ENCODE peak calls at places on chromosome 10, in four cellular contexts. One of them, this sample, is unnamed.

GRCh38 chr10:88194041-88194887 is 330.8 kb downstream of the PTEN start:
- DNase-seq in tibial nerve: no peak
- DNase-seq in lower lobe of right lung: no peak
- DNase-seq in transverse colon: no peak
- DNase-seq in this sample: no peak

GRCh38 chr10:124989526-124989925 is 47.6 kb downstream of the ZRANB1 start:
- DNase-seq in tibial nerve: no peak
- DNase-seq in lower lobe of right lung: no peak
- DNase-seq in transverse colon: no peak
- DNase-seq in this sample: no peak

GRCh38 chr10:102299873-102300272 is 54.5 kb downstream of the GBF1 start:
- DNase-seq in tibial nerve: no peak
- DNase-seq in lower lobe of right lung: no peak
- DNase-seq in transverse colon: no peak
- DNase-seq in this sample: no peak

GRCh38 chr10:133307776-133308430 is 769 bp downstream of the TUBGCP2 start:
- DNase-seq in tibial nerve: peak; percentile 46
- DNase-seq in lower lobe of right lung: peak; percentile 92
- DNase-seq in transverse colon: peak; percentile 91
- DNase-seq in this sample: no peak

GRCh38 chr10:35413985-35414861 is 77.9 kb downstream of the CCNY start:
- DNase-seq in tibial nerve: no peak
- DNase-seq in lower lobe of right lung: no peak
- DNase-seq in transverse colon: no peak
- DNase-seq in this sample: no peak

GRCh38 chr10:3397846-3398245 is 225.3 kb upstream of the PITRM1 start:
- DNase-seq in tibial nerve: no peak
- DNase-seq in lower lobe of right lung: no peak
- DNase-seq in transverse colon: no peak
- DNase-seq in this sample: no peak

GRCh38 chr10:127832456-127832855 is 60.3 kb downstream of the CLRN3 start:
- DNase-seq in tibial nerve: no peak
- DNase-seq in lower lobe of right lung: no peak
- DNase-seq in transverse colon: no peak
- DNase-seq in this sample: no peak

GRCh38 chr10:34080485-34081346 is 734.4 kb downstream of the PARD3 start:
- DNase-seq in tibial nerve: no peak
- DNase-seq in lower lobe of right lung: no peak
- DNase-seq in transverse colon: no peak
- DNase-seq in this sample: no peak

GRCh38 chr10:125064681-125065492 is 95.5 kb downstream of the CTBP2 start:
- DNase-seq in tibial nerve: no peak
- DNase-seq in lower lobe of right lung: no peak
- DNase-seq in transverse colon: no peak
- DNase-seq in this sample: no peak

GRCh38 chr10:63264852-63265617 is 131.9 kb downstream of the NRBF2 start:
- DNase-seq in tibial nerve: no peak
- DNase-seq in lower lobe of right lung: no peak
- DNase-seq in transverse colon: peak; percentile 49
- DNase-seq in this sample: no peak

GRCh38 chr10:64206409-64206808 is 685.2 kb downstream of the REEP3 start:
- DNase-seq in tibial nerve: no peak
- DNase-seq in lower lobe of right lung: no peak
- DNase-seq in transverse colon: no peak
- DNase-seq in this sample: no peak

GRCh38 chr10:110364531-110364937 is 59.8 kb upstream of the SMNDC1 start:
- DNase-seq in tibial nerve: no peak
- DNase-seq in lower lobe of right lung: no peak
- DNase-seq in transverse colon: no peak
- DNase-seq in this sample: no peak

GRCh38 chr10:97921581-97922377 is 72.1 kb downstream of the GOLGA7B start:
- DNase-seq in tibial nerve: no peak
- DNase-seq in lower lobe of right lung: no peak
- DNase-seq in transverse colon: no peak
- DNase-seq in this sample: no peak

GRCh38 chr10:10665750-10666149 is 351.9 kb upstream of the CELF2 start:
- DNase-seq in tibial nerve: no peak
- DNase-seq in lower lobe of right lung: no peak
- DNase-seq in transverse colon: no peak
- DNase-seq in this sample: no peak

GRCh38 chr10:122710576-122710975 is 10.9 kb upstream of the C10orf120 start:
- DNase-seq in tibial nerve: no peak
- DNase-seq in lower lobe of right lung: no peak
- DNase-seq in transverse colon: no peak
- DNase-seq in this sample: no peak

GRCh38 chr10:59817806-59818205 is 64.6 kb upstream of the MRLN start:
- DNase-seq in tibial nerve: no peak
- DNase-seq in lower lobe of right lung: no peak
- DNase-seq in transverse colon: no peak
- DNase-seq in this sample: peak; percentile 53

GRCh38 chr10:113128450-113129105 is 178.5 kb downstream of the TCF7L2 start:
- DNase-seq in tibial nerve: no peak
- DNase-seq in lower lobe of right lung: no peak
- DNase-seq in transverse colon: no peak
- DNase-seq in this sample: no peak

GRCh38 chr10:6035101-6035834 is 26.9 kb downstream of the IL2RA start:
- DNase-seq in tibial nerve: no peak
- DNase-seq in lower lobe of right lung: no peak
- DNase-seq in transverse colon: no peak
- DNase-seq in this sample: no peak

GRCh38 chr10:44393051-44393630 is 8.2 kb upstream of the CXCL12 start:
- DNase-seq in tibial nerve: no peak
- DNase-seq in lower lobe of right lung: no peak
- DNase-seq in transverse colon: peak; percentile 44
- DNase-seq in this sample: no peak

GRCh38 chr10:105742184-105742583 is 1101.1 kb downstream of the SORCS3 start:
- DNase-seq in tibial nerve: no peak
- DNase-seq in lower lobe of right lung: no peak
- DNase-seq in transverse colon: peak; percentile 14
- DNase-seq in this sample: no peak

GRCh38 chr10:27642023-27642589 is 103.5 kb downstream of the MKX start:
- DNase-seq in tibial nerve: no peak
- DNase-seq in lower lobe of right lung: no peak
- DNase-seq in transverse colon: no peak
- DNase-seq in this sample: no peak

GRCh38 chr10:51052152-51052551 is 22.1 kb upstream of the PRKG1 start:
- DNase-seq in tibial nerve: no peak
- DNase-seq in lower lobe of right lung: no peak
- DNase-seq in transverse colon: no peak
- DNase-seq in this sample: no peak

GRCh38 chr10:94123253-94123995 is 129.7 kb downstream of the PLCE1 start:
- DNase-seq in tibial nerve: no peak
- DNase-seq in lower lobe of right lung: no peak
- DNase-seq in transverse colon: no peak
- DNase-seq in this sample: no peak

GRCh38 chr10:88194961-88195367 is 331.5 kb downstream of the PTEN start:
- DNase-seq in tibial nerve: no peak
- DNase-seq in lower lobe of right lung: no peak
- DNase-seq in transverse colon: no peak
- DNase-seq in this sample: no peak

GRCh38 chr10:18594574-18595156 is 56.7 kb downstream of the NSUN6 start:
- DNase-seq in tibial nerve: no peak
- DNase-seq in lower lobe of right lung: no peak
- DNase-seq in transverse colon: peak; percentile 11
- DNase-seq in this sample: no peak
- TF ChIP-seq CTCF in tibial nerve: no peak
- TF ChIP-seq CTCF in lower lobe of right lung: peak; percentile 9
- TF ChIP-seq CTCF in transverse colon: no peak
- TF ChIP-seq CTCF in this sample: no peak

GRCh38 chr10:73494213-73494612 is 1.6 kb downstream of the PPP3CB start:
- DNase-seq in tibial nerve: no peak
- DNase-seq in lower lobe of right lung: no peak
- DNase-seq in transverse colon: no peak
- DNase-seq in this sample: no peak

GRCh38 chr10:73494877-73495225 is 973 bp downstream of the PPP3CB start:
- DNase-seq in tibial nerve: no peak
- DNase-seq in lower lobe of right lung: no peak
- DNase-seq in transverse colon: no peak
- DNase-seq in this sample: no peak

GRCh38 chr10:73495884-73496674 is at the start of gene PPP3CB:
- DNase-seq in tibial nerve: peak; percentile 84
- DNase-seq in lower lobe of right lung: peak; percentile 95
- DNase-seq in transverse colon: peak; percentile 91
- DNase-seq in this sample: peak; percentile 79

GRCh38 chr10:73495226-73495883 is 469 bp downstream of the PPP3CB start:
- DNase-seq in tibial nerve: peak; percentile 67
- DNase-seq in lower lobe of right lung: peak; percentile 96
- DNase-seq in transverse colon: peak; percentile 95
- DNase-seq in this sample: peak; percentile 65

GRCh38 chr10:73497623-73498022 is 1.8 kb upstream of the PPP3CB start:
- DNase-seq in tibial nerve: no peak
- DNase-seq in lower lobe of right lung: no peak
- DNase-seq in transverse colon: no peak
- DNase-seq in this sample: no peak
- H3K4me1 ChIP-seq in tibial nerve: no peaks in the 10 kb centered on the region
- H3K4me1 ChIP-seq in lower lobe of right lung: peaks cover 36% of the 10 kb centered on the region
- H3K4me1 ChIP-seq in transverse colon: peaks cover 31% of the 10 kb centered on the region
- H3K4me1 ChIP-seq in this sample: peaks cover 23% of the 10 kb centered on the region

GRCh38 chr10:80535671-80536360 is 1.9 kb upstream of the SH2D4B start:
- DNase-seq in tibial nerve: peak; percentile 59
- DNase-seq in lower lobe of right lung: peak; percentile 86
- DNase-seq in transverse colon: peak; percentile 85
- DNase-seq in this sample: no peak

GRCh38 chr10:80537705-80538480 is at the start of gene SH2D4B:
- DNase-seq in tibial nerve: no peak
- DNase-seq in lower lobe of right lung: no peak
- DNase-seq in transverse colon: no peak
- DNase-seq in this sample: no peak

GRCh38 chr10:80538481-80539185 is 931 bp downstream of the SH2D4B start:
- DNase-seq in tibial nerve: no peak
- DNase-seq in lower lobe of right lung: no peak
- DNase-seq in transverse colon: no peak
- DNase-seq in this sample: no peak

GRCh38 chr10:80536361-80536835 is 1.3 kb upstream of the SH2D4B start:
- DNase-seq in tibial nerve: no peak
- DNase-seq in lower lobe of right lung: no peak
- DNase-seq in transverse colon: no peak
- DNase-seq in this sample: no peak

GRCh38 chr10:80537086-80537704 is 507 bp upstream of the SH2D4B start:
- DNase-seq in tibial nerve: no peak
- DNase-seq in lower lobe of right lung: no peak
- DNase-seq in transverse colon: no peak
- DNase-seq in this sample: no peak
- TF ChIP-seq CTCF in tibial nerve: no peak
- TF ChIP-seq CTCF in lower lobe of right lung: no peak
- TF ChIP-seq CTCF in transverse colon: no peak
- TF ChIP-seq CTCF in this sample: no peak

DNA sequence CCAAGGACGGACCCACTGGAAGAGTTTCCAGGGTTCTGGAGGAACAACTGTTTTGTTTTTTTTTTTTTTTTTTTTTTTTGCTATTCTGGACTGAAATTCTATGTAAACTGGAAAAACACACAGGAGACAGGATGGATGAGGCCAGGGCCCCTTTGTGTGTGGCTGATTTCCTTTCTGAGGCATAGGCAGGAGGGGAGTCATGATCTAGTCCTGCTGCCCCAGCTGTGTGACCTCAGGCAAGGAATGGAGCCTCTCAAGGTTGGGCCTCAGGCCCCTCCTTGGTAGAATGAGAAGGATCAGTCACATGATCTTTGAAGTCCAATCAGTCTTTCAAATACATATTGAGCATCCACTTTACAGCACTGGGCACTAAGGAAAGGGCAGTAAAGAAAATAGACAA is 87.6 kb downstream of the SH3PXD2A start:
- DNase-seq in tibial nerve: no peak
- DNase-seq in lower lobe of right lung: no peak
- DNase-seq in transverse colon: no peak
- DNase-seq in this sample: no peak
- H3K4me1 ChIP-seq in tibial nerve: no peaks in the 10 kb centered on the region
- H3K4me1 ChIP-seq in lower lobe of right lung: peaks cover 54% of the 10 kb centered on the region
- H3K4me1 ChIP-seq in transverse colon: peaks cover 11% of the 10 kb centered on the region
- H3K4me1 ChIP-seq in this sample: peaks cover 7% of the 10 kb centered on the region

GRCh38 chr10:71782917-71783490 is 9.7 kb upstream of the VSIR start:
- DNase-seq in tibial nerve: no peak
- DNase-seq in lower lobe of right lung: peak; percentile 56
- DNase-seq in transverse colon: no peak
- DNase-seq in this sample: no peak

GRCh38 chr10:71780161-71780560 is 6.8 kb upstream of the VSIR start:
- DNase-seq in tibial nerve: no peak
- DNase-seq in lower lobe of right lung: no peak
- DNase-seq in transverse colon: no peak
- DNase-seq in this sample: no peak

GRCh38 chr10:71782221-71782916 is 9.0 kb upstream of the VSIR start:
- DNase-seq in tibial nerve: no peak
- DNase-seq in lower lobe of right lung: peak; percentile 32
- DNase-seq in transverse colon: no peak
- DNase-seq in this sample: no peak

GRCh38 chr10:71779641-71780040 is 6.3 kb upstream of the VSIR start:
- DNase-seq in tibial nerve: no peak
- DNase-seq in lower lobe of right lung: no peak
- DNase-seq in transverse colon: no peak
- DNase-seq in this sample: no peak

GRCh38 chr10:71780722-71781121 is 7.4 kb upstream of the VSIR start:
- DNase-seq in tibial nerve: no peak
- DNase-seq in lower lobe of right lung: no peak
- DNase-seq in transverse colon: no peak
- DNase-seq in this sample: no peak
- TF ChIP-seq CTCF in tibial nerve: no peak
- TF ChIP-seq CTCF in lower lobe of right lung: no peak
- TF ChIP-seq CTCF in transverse colon: no peak
- TF ChIP-seq CTCF in this sample: no peak

DNA sequence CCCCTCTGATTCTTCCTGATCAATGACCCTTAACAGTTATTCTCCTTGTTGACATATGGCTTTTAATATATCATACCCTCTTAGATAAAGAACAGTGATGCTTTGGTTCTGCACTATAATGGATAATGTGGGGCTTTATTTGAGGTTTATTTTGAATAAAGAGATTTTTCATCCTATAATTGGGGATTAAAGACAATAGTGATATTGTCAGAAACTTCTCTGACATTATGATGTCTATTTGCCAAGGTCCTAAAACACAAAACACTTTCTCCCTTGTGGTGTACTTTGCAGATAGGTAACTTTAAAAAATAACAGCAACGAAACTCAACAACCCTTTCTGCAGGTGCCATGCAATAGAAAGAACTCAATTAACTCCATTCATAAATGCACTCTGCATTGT is 243.6 kb upstream of the RHOBTB1 start:
- DNase-seq in tibial nerve: no peak
- DNase-seq in lower lobe of right lung: no peak
- DNase-seq in transverse colon: no peak
- DNase-seq in this sample: no peak
- H3K4me1 ChIP-seq in tibial nerve: no peaks in the 10 kb centered on the region
- H3K4me1 ChIP-seq in lower lobe of right lung: no peaks in the 10 kb centered on the region
- H3K4me1 ChIP-seq in transverse colon: no peaks in the 10 kb centered on the region
- H3K4me1 ChIP-seq in this sample: no peaks in the 10 kb centered on the region

DNA sequence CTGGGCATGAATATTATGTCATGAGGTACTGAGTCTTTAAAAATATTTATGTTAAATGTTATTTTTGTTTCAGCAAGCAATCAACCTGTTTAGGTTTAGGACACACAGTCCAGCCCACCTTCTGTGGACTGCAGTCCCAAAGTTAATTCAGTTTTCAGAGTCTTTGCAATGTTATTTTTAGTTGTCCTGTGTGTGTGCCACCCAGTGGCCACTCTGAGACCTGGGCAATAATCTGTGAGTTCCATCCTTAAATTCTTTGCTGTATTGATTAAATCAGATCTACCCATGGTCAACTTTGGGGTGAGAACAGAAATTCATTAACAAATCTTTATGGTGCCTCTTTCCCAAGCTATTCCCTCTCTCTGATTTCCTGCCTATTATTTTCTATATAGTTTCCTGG is 415.1 kb downstream of the CCSER2 start:
- DNase-seq in tibial nerve: no peak
- DNase-seq in lower lobe of right lung: no peak
- DNase-seq in transverse colon: no peak
- DNase-seq in this sample: no peak
- TF ChIP-seq CTCF in tibial nerve: no peak
- TF ChIP-seq CTCF in lower lobe of right lung: peak; percentile 37
- TF ChIP-seq CTCF in transverse colon: no peak
- TF ChIP-seq CTCF in this sample: no peak

This sample was measured in thoracic aorta.